ENCODE peak calls at places on chromosomes 6 and 20, in nine cellular contexts. One of them, this sample, is unnamed.

GRCh38 chr6:148952147-148953041 is 205.6 kb downstream of the UST start:
- DNase-seq in activated naive CD8-positive, alpha-beta T cell treated with anti-CD3 and anti-CD28 coated beads, Interleukin-2, amount 50 U/mL, for 24 hours: no peak
- DNase-seq in activated CD4-positive, alpha-beta T cell treated with anti-CD3 and anti-CD28 coated beads, Interleukin-2, amount 50 U/mL, for 24 hours: no peak
- DNase-seq in CD4-positive, alpha-beta memory T cell: no peak
- DNase-seq in small intestine: no peak
- DNase-seq in heart right ventricle: no peak
- DNase-seq in NCI-H2081: peak
- DNase-seq in thoracic aorta: no peak
- DNase-seq in T-helper 1 cell: no peak
- DNase-seq in this sample: no peak

GRCh38 chr6:21455071-21455470 is 138.5 kb upstream of the SOX4 start:
- DNase-seq in activated naive CD8-positive, alpha-beta T cell treated with anti-CD3 and anti-CD28 coated beads, Interleukin-2, amount 50 U/mL, for 24 hours: no peak
- DNase-seq in activated CD4-positive, alpha-beta T cell treated with anti-CD3 and anti-CD28 coated beads, Interleukin-2, amount 50 U/mL, for 24 hours: no peak
- DNase-seq in CD4-positive, alpha-beta memory T cell: no peak
- DNase-seq in small intestine: no peak
- DNase-seq in heart right ventricle: no peak
- DNase-seq in NCI-H2081: peak
- DNase-seq in thoracic aorta: no peak
- DNase-seq in T-helper 1 cell: no peak
- DNase-seq in this sample: peak

GRCh38 chr20:54025166-54025835 is 45.1 kb downstream of the BCAS1 start:
- DNase-seq in activated naive CD8-positive, alpha-beta T cell treated with anti-CD3 and anti-CD28 coated beads, Interleukin-2, amount 50 U/mL, for 24 hours: no peak
- DNase-seq in activated CD4-positive, alpha-beta T cell treated with anti-CD3 and anti-CD28 coated beads, Interleukin-2, amount 50 U/mL, for 24 hours: no peak
- DNase-seq in CD4-positive, alpha-beta memory T cell: no peak
- DNase-seq in small intestine: no peak
- DNase-seq in heart right ventricle: no peak
- DNase-seq in NCI-H2081: no peak
- DNase-seq in thoracic aorta: no peak
- DNase-seq in T-helper 1 cell: no peak
- DNase-seq in this sample: no peak

GRCh38 chr20:41165001-41165882 is 27.9 kb downstream of the PLCG1 start:
- DNase-seq in activated naive CD8-positive, alpha-beta T cell treated with anti-CD3 and anti-CD28 coated beads, Interleukin-2, amount 50 U/mL, for 24 hours: no peak
- DNase-seq in activated CD4-positive, alpha-beta T cell treated with anti-CD3 and anti-CD28 coated beads, Interleukin-2, amount 50 U/mL, for 24 hours: no peak
- DNase-seq in CD4-positive, alpha-beta memory T cell: no peak
- DNase-seq in small intestine: no peak
- DNase-seq in heart right ventricle: no peak
- DNase-seq in NCI-H2081: no peak
- DNase-seq in thoracic aorta: no peak
- DNase-seq in T-helper 1 cell: no peak
- DNase-seq in this sample: no peak

GRCh38 chr6:114288696-114289095 is 54.1 kb downstream of the HS3ST5 start:
- DNase-seq in activated naive CD8-positive, alpha-beta T cell treated with anti-CD3 and anti-CD28 coated beads, Interleukin-2, amount 50 U/mL, for 24 hours: no peak
- DNase-seq in activated CD4-positive, alpha-beta T cell treated with anti-CD3 and anti-CD28 coated beads, Interleukin-2, amount 50 U/mL, for 24 hours: no peak
- DNase-seq in CD4-positive, alpha-beta memory T cell: no peak
- DNase-seq in small intestine: no peak
- DNase-seq in heart right ventricle: no peak
- DNase-seq in NCI-H2081: no peak
- DNase-seq in thoracic aorta: no peak
- DNase-seq in T-helper 1 cell: no peak
- DNase-seq in this sample: no peak

GRCh38 chr6:34095741-34096140 is 50.1 kb downstream of the GRM4 start:
- DNase-seq in activated naive CD8-positive, alpha-beta T cell treated with anti-CD3 and anti-CD28 coated beads, Interleukin-2, amount 50 U/mL, for 24 hours: no peak
- DNase-seq in activated CD4-positive, alpha-beta T cell treated with anti-CD3 and anti-CD28 coated beads, Interleukin-2, amount 50 U/mL, for 24 hours: no peak
- DNase-seq in CD4-positive, alpha-beta memory T cell: no peak
- DNase-seq in small intestine: no peak
- DNase-seq in heart right ventricle: no peak
- DNase-seq in NCI-H2081: no peak
- DNase-seq in thoracic aorta: no peak
- DNase-seq in T-helper 1 cell: no peak
- DNase-seq in this sample: peak

GRCh38 chr6:6803180-6803978 is 214.9 kb downstream of the LY86 start:
- DNase-seq in activated naive CD8-positive, alpha-beta T cell treated with anti-CD3 and anti-CD28 coated beads, Interleukin-2, amount 50 U/mL, for 24 hours: no peak
- DNase-seq in activated CD4-positive, alpha-beta T cell treated with anti-CD3 and anti-CD28 coated beads, Interleukin-2, amount 50 U/mL, for 24 hours: no peak
- DNase-seq in CD4-positive, alpha-beta memory T cell: no peak
- DNase-seq in small intestine: peak
- DNase-seq in heart right ventricle: no peak
- DNase-seq in NCI-H2081: no peak
- DNase-seq in thoracic aorta: no peak
- DNase-seq in T-helper 1 cell: no peak
- DNase-seq in this sample: no peak

GRCh38 chr20:50689864-50690263 is 1.5 kb downstream of the RIPOR3 start:
- DNase-seq in activated naive CD8-positive, alpha-beta T cell treated with anti-CD3 and anti-CD28 coated beads, Interleukin-2, amount 50 U/mL, for 24 hours: no peak
- DNase-seq in activated CD4-positive, alpha-beta T cell treated with anti-CD3 and anti-CD28 coated beads, Interleukin-2, amount 50 U/mL, for 24 hours: no peak
- DNase-seq in CD4-positive, alpha-beta memory T cell: no peak
- DNase-seq in small intestine: peak
- DNase-seq in heart right ventricle: no peak
- DNase-seq in NCI-H2081: no peak
- DNase-seq in thoracic aorta: no peak
- DNase-seq in T-helper 1 cell: no peak
- DNase-seq in this sample: peak

GRCh38 chr6:134908906-134909516 is 40.9 kb downstream of the ALDH8A1 start:
- DNase-seq in activated naive CD8-positive, alpha-beta T cell treated with anti-CD3 and anti-CD28 coated beads, Interleukin-2, amount 50 U/mL, for 24 hours: no peak
- DNase-seq in activated CD4-positive, alpha-beta T cell treated with anti-CD3 and anti-CD28 coated beads, Interleukin-2, amount 50 U/mL, for 24 hours: no peak
- DNase-seq in CD4-positive, alpha-beta memory T cell: no peak
- DNase-seq in small intestine: no peak
- DNase-seq in heart right ventricle: peak
- DNase-seq in NCI-H2081: no peak
- DNase-seq in thoracic aorta: peak
- DNase-seq in T-helper 1 cell: no peak
- DNase-seq in this sample: no peak

GRCh38 chr20:22918286-22918983 is 116.7 kb upstream of the SSTR4 start:
- DNase-seq in activated naive CD8-positive, alpha-beta T cell treated with anti-CD3 and anti-CD28 coated beads, Interleukin-2, amount 50 U/mL, for 24 hours: no peak
- DNase-seq in activated CD4-positive, alpha-beta T cell treated with anti-CD3 and anti-CD28 coated beads, Interleukin-2, amount 50 U/mL, for 24 hours: no peak
- DNase-seq in CD4-positive, alpha-beta memory T cell: no peak
- DNase-seq in small intestine: no peak
- DNase-seq in heart right ventricle: no peak
- DNase-seq in NCI-H2081: peak
- DNase-seq in thoracic aorta: no peak
- DNase-seq in T-helper 1 cell: no peak
- DNase-seq in this sample: peak

GRCh38 chr6:155152211-155153076 is 111.4 kb upstream of the CLDN20 start:
- DNase-seq in activated naive CD8-positive, alpha-beta T cell treated with anti-CD3 and anti-CD28 coated beads, Interleukin-2, amount 50 U/mL, for 24 hours: no peak
- DNase-seq in activated CD4-positive, alpha-beta T cell treated with anti-CD3 and anti-CD28 coated beads, Interleukin-2, amount 50 U/mL, for 24 hours: no peak
- DNase-seq in CD4-positive, alpha-beta memory T cell: no peak
- DNase-seq in small intestine: no peak
- DNase-seq in heart right ventricle: no peak
- DNase-seq in NCI-H2081: no peak
- DNase-seq in thoracic aorta: no peak
- DNase-seq in T-helper 1 cell: no peak
- DNase-seq in this sample: no peak

GRCh38 chr20:52958206-52958605 is 14.0 kb upstream of the TSHZ2 start:
- DNase-seq in activated naive CD8-positive, alpha-beta T cell treated with anti-CD3 and anti-CD28 coated beads, Interleukin-2, amount 50 U/mL, for 24 hours: no peak
- DNase-seq in activated CD4-positive, alpha-beta T cell treated with anti-CD3 and anti-CD28 coated beads, Interleukin-2, amount 50 U/mL, for 24 hours: no peak
- DNase-seq in CD4-positive, alpha-beta memory T cell: no peak
- DNase-seq in small intestine: no peak
- DNase-seq in heart right ventricle: no peak
- DNase-seq in NCI-H2081: no peak
- DNase-seq in thoracic aorta: no peak
- DNase-seq in T-helper 1 cell: no peak
- DNase-seq in this sample: no peak

GRCh38 chr6:52416629-52417151 is 3.5 kb upstream of the EFHC1 start:
- DNase-seq in activated naive CD8-positive, alpha-beta T cell treated with anti-CD3 and anti-CD28 coated beads, Interleukin-2, amount 50 U/mL, for 24 hours: peak
- DNase-seq in activated CD4-positive, alpha-beta T cell treated with anti-CD3 and anti-CD28 coated beads, Interleukin-2, amount 50 U/mL, for 24 hours: no peak
- DNase-seq in CD4-positive, alpha-beta memory T cell: peak
- DNase-seq in small intestine: peak
- DNase-seq in heart right ventricle: no peak
- DNase-seq in NCI-H2081: peak
- DNase-seq in thoracic aorta: no peak
- DNase-seq in T-helper 1 cell: peak
- DNase-seq in this sample: peak

GRCh38 chr6:97449437-97449966 is 166.5 kb upstream of the MMS22L start:
- DNase-seq in activated naive CD8-positive, alpha-beta T cell treated with anti-CD3 and anti-CD28 coated beads, Interleukin-2, amount 50 U/mL, for 24 hours: no peak
- DNase-seq in activated CD4-positive, alpha-beta T cell treated with anti-CD3 and anti-CD28 coated beads, Interleukin-2, amount 50 U/mL, for 24 hours: no peak
- DNase-seq in CD4-positive, alpha-beta memory T cell: no peak
- DNase-seq in small intestine: no peak
- DNase-seq in heart right ventricle: no peak
- DNase-seq in NCI-H2081: no peak
- DNase-seq in thoracic aorta: no peak
- DNase-seq in T-helper 1 cell: no peak
- DNase-seq in this sample: no peak

GRCh38 chr6:22320750-22321149 is 23.9 kb upstream of the PRL start:
- DNase-seq in activated naive CD8-positive, alpha-beta T cell treated with anti-CD3 and anti-CD28 coated beads, Interleukin-2, amount 50 U/mL, for 24 hours: no peak
- DNase-seq in activated CD4-positive, alpha-beta T cell treated with anti-CD3 and anti-CD28 coated beads, Interleukin-2, amount 50 U/mL, for 24 hours: no peak
- DNase-seq in CD4-positive, alpha-beta memory T cell: no peak
- DNase-seq in small intestine: no peak
- DNase-seq in heart right ventricle: no peak
- DNase-seq in NCI-H2081: no peak
- DNase-seq in thoracic aorta: no peak
- DNase-seq in T-helper 1 cell: no peak
- DNase-seq in this sample: no peak

GRCh38 chr20:12201289-12201991 is 283.7 kb downstream of the BTBD3 start:
- DNase-seq in activated naive CD8-positive, alpha-beta T cell treated with anti-CD3 and anti-CD28 coated beads, Interleukin-2, amount 50 U/mL, for 24 hours: no peak
- DNase-seq in activated CD4-positive, alpha-beta T cell treated with anti-CD3 and anti-CD28 coated beads, Interleukin-2, amount 50 U/mL, for 24 hours: no peak
- DNase-seq in CD4-positive, alpha-beta memory T cell: no peak
- DNase-seq in small intestine: no peak
- DNase-seq in heart right ventricle: no peak
- DNase-seq in NCI-H2081: no peak
- DNase-seq in thoracic aorta: no peak
- DNase-seq in T-helper 1 cell: no peak
- DNase-seq in this sample: no peak

GRCh38 chr20:24770628-24771556 is 178.2 kb upstream of the CST7 start:
- DNase-seq in activated naive CD8-positive, alpha-beta T cell treated with anti-CD3 and anti-CD28 coated beads, Interleukin-2, amount 50 U/mL, for 24 hours: no peak
- DNase-seq in activated CD4-positive, alpha-beta T cell treated with anti-CD3 and anti-CD28 coated beads, Interleukin-2, amount 50 U/mL, for 24 hours: no peak
- DNase-seq in CD4-positive, alpha-beta memory T cell: no peak
- DNase-seq in small intestine: no peak
- DNase-seq in heart right ventricle: no peak
- DNase-seq in NCI-H2081: no peak
- DNase-seq in thoracic aorta: no peak
- DNase-seq in T-helper 1 cell: no peak
- DNase-seq in this sample: no peak

GRCh38 chr6:53168516-53169257 is 20.0 kb upstream of the GCM1 start:
- DNase-seq in activated naive CD8-positive, alpha-beta T cell treated with anti-CD3 and anti-CD28 coated beads, Interleukin-2, amount 50 U/mL, for 24 hours: no peak
- DNase-seq in activated CD4-positive, alpha-beta T cell treated with anti-CD3 and anti-CD28 coated beads, Interleukin-2, amount 50 U/mL, for 24 hours: no peak
- DNase-seq in CD4-positive, alpha-beta memory T cell: no peak
- DNase-seq in small intestine: no peak
- DNase-seq in heart right ventricle: no peak
- DNase-seq in NCI-H2081: no peak
- DNase-seq in thoracic aorta: no peak
- DNase-seq in T-helper 1 cell: no peak
- DNase-seq in this sample: no peak

GRCh38 chr6:104630955-104631354 is 228.8 kb downstream of the HACE1 start:
- DNase-seq in activated naive CD8-positive, alpha-beta T cell treated with anti-CD3 and anti-CD28 coated beads, Interleukin-2, amount 50 U/mL, for 24 hours: no peak
- DNase-seq in activated CD4-positive, alpha-beta T cell treated with anti-CD3 and anti-CD28 coated beads, Interleukin-2, amount 50 U/mL, for 24 hours: no peak
- DNase-seq in CD4-positive, alpha-beta memory T cell: no peak
- DNase-seq in small intestine: no peak
- DNase-seq in heart right ventricle: no peak
- DNase-seq in NCI-H2081: no peak
- DNase-seq in thoracic aorta: no peak
- DNase-seq in T-helper 1 cell: no peak
- DNase-seq in this sample: no peak

GRCh38 chr20:49859807-49860206 is 47.2 kb downstream of the SLC9A8 start:
- DNase-seq in activated naive CD8-positive, alpha-beta T cell treated with anti-CD3 and anti-CD28 coated beads, Interleukin-2, amount 50 U/mL, for 24 hours: no peak
- DNase-seq in activated CD4-positive, alpha-beta T cell treated with anti-CD3 and anti-CD28 coated beads, Interleukin-2, amount 50 U/mL, for 24 hours: no peak
- DNase-seq in CD4-positive, alpha-beta memory T cell: no peak
- DNase-seq in small intestine: no peak
- DNase-seq in heart right ventricle: no peak
- DNase-seq in NCI-H2081: no peak
- DNase-seq in thoracic aorta: no peak
- DNase-seq in T-helper 1 cell: no peak
- DNase-seq in this sample: no peak

GRCh38 chr20:33947709-33948295 is 45.9 kb upstream of the RALY start:
- DNase-seq in activated naive CD8-positive, alpha-beta T cell treated with anti-CD3 and anti-CD28 coated beads, Interleukin-2, amount 50 U/mL, for 24 hours: peak
- DNase-seq in activated CD4-positive, alpha-beta T cell treated with anti-CD3 and anti-CD28 coated beads, Interleukin-2, amount 50 U/mL, for 24 hours: no peak
- DNase-seq in CD4-positive, alpha-beta memory T cell: peak
- DNase-seq in small intestine: peak
- DNase-seq in heart right ventricle: no peak
- DNase-seq in NCI-H2081: peak
- DNase-seq in thoracic aorta: no peak
- DNase-seq in T-helper 1 cell: peak
- DNase-seq in this sample: no peak

GRCh38 chr6:142011775-142012174 is 121.0 kb upstream of the GJE1 start:
- DNase-seq in activated naive CD8-positive, alpha-beta T cell treated with anti-CD3 and anti-CD28 coated beads, Interleukin-2, amount 50 U/mL, for 24 hours: no peak
- DNase-seq in activated CD4-positive, alpha-beta T cell treated with anti-CD3 and anti-CD28 coated beads, Interleukin-2, amount 50 U/mL, for 24 hours: no peak
- DNase-seq in CD4-positive, alpha-beta memory T cell: no peak
- DNase-seq in small intestine: no peak
- DNase-seq in heart right ventricle: no peak
- DNase-seq in NCI-H2081: no peak
- DNase-seq in thoracic aorta: no peak
- DNase-seq in T-helper 1 cell: no peak
- DNase-seq in this sample: no peak

GRCh38 chr6:63888416-63888815 is 252.8 kb downstream of the PHF3 start:
- DNase-seq in activated naive CD8-positive, alpha-beta T cell treated with anti-CD3 and anti-CD28 coated beads, Interleukin-2, amount 50 U/mL, for 24 hours: no peak
- DNase-seq in activated CD4-positive, alpha-beta T cell treated with anti-CD3 and anti-CD28 coated beads, Interleukin-2, amount 50 U/mL, for 24 hours: no peak
- DNase-seq in CD4-positive, alpha-beta memory T cell: no peak
- DNase-seq in small intestine: no peak
- DNase-seq in heart right ventricle: no peak
- DNase-seq in NCI-H2081: no peak
- DNase-seq in thoracic aorta: no peak
- DNase-seq in T-helper 1 cell: no peak
- DNase-seq in this sample: no peak

GRCh38 chr20:32965115-32965514 is 39.1 kb downstream of the SUN5 start:
- DNase-seq in activated naive CD8-positive, alpha-beta T cell treated with anti-CD3 and anti-CD28 coated beads, Interleukin-2, amount 50 U/mL, for 24 hours: no peak
- DNase-seq in activated CD4-positive, alpha-beta T cell treated with anti-CD3 and anti-CD28 coated beads, Interleukin-2, amount 50 U/mL, for 24 hours: no peak
- DNase-seq in CD4-positive, alpha-beta memory T cell: no peak
- DNase-seq in small intestine: no peak
- DNase-seq in heart right ventricle: no peak
- DNase-seq in NCI-H2081: no peak
- DNase-seq in thoracic aorta: no peak
- DNase-seq in T-helper 1 cell: no peak
- DNase-seq in this sample: no peak

GRCh38 chr6:169292340-169293124 is 38.9 kb upstream of the THBS2 start:
- DNase-seq in activated naive CD8-positive, alpha-beta T cell treated with anti-CD3 and anti-CD28 coated beads, Interleukin-2, amount 50 U/mL, for 24 hours: no peak
- DNase-seq in activated CD4-positive, alpha-beta T cell treated with anti-CD3 and anti-CD28 coated beads, Interleukin-2, amount 50 U/mL, for 24 hours: no peak
- DNase-seq in CD4-positive, alpha-beta memory T cell: no peak
- DNase-seq in small intestine: no peak
- DNase-seq in heart right ventricle: no peak
- DNase-seq in NCI-H2081: no peak
- DNase-seq in thoracic aorta: no peak
- DNase-seq in T-helper 1 cell: no peak
- DNase-seq in this sample: peak

GRCh38 chr6:136403166-136403980 is 113.7 kb upstream of the BCLAF1 start:
- DNase-seq in activated naive CD8-positive, alpha-beta T cell treated with anti-CD3 and anti-CD28 coated beads, Interleukin-2, amount 50 U/mL, for 24 hours: no peak
- DNase-seq in activated CD4-positive, alpha-beta T cell treated with anti-CD3 and anti-CD28 coated beads, Interleukin-2, amount 50 U/mL, for 24 hours: no peak
- DNase-seq in CD4-positive, alpha-beta memory T cell: no peak
- DNase-seq in small intestine: no peak
- DNase-seq in heart right ventricle: no peak
- DNase-seq in NCI-H2081: no peak
- DNase-seq in thoracic aorta: no peak
- DNase-seq in T-helper 1 cell: no peak
- DNase-seq in this sample: no peak

GRCh38 chr6:163291622-163292021 is 122.9 kb upstream of the QKI start:
- DNase-seq in activated naive CD8-positive, alpha-beta T cell treated with anti-CD3 and anti-CD28 coated beads, Interleukin-2, amount 50 U/mL, for 24 hours: no peak
- DNase-seq in activated CD4-positive, alpha-beta T cell treated with anti-CD3 and anti-CD28 coated beads, Interleukin-2, amount 50 U/mL, for 24 hours: no peak
- DNase-seq in CD4-positive, alpha-beta memory T cell: no peak
- DNase-seq in small intestine: no peak
- DNase-seq in heart right ventricle: no peak
- DNase-seq in NCI-H2081: no peak
- DNase-seq in thoracic aorta: no peak
- DNase-seq in T-helper 1 cell: no peak
- DNase-seq in this sample: no peak

GRCh38 chr6:166477647-166478365 is 95.1 kb upstream of the MPC1 start:
- DNase-seq in activated naive CD8-positive, alpha-beta T cell treated with anti-CD3 and anti-CD28 coated beads, Interleukin-2, amount 50 U/mL, for 24 hours: no peak
- DNase-seq in activated CD4-positive, alpha-beta T cell treated with anti-CD3 and anti-CD28 coated beads, Interleukin-2, amount 50 U/mL, for 24 hours: no peak
- DNase-seq in CD4-positive, alpha-beta memory T cell: no peak
- DNase-seq in small intestine: no peak
- DNase-seq in heart right ventricle: no peak
- DNase-seq in NCI-H2081: no peak
- DNase-seq in thoracic aorta: no peak
- DNase-seq in T-helper 1 cell: no peak
- DNase-seq in this sample: no peak

GRCh38 chr6:125868996-125869395 is 78.2 kb downstream of the NCOA7 start:
- DNase-seq in activated naive CD8-positive, alpha-beta T cell treated with anti-CD3 and anti-CD28 coated beads, Interleukin-2, amount 50 U/mL, for 24 hours: no peak
- DNase-seq in activated CD4-positive, alpha-beta T cell treated with anti-CD3 and anti-CD28 coated beads, Interleukin-2, amount 50 U/mL, for 24 hours: no peak
- DNase-seq in CD4-positive, alpha-beta memory T cell: no peak
- DNase-seq in small intestine: no peak
- DNase-seq in heart right ventricle: peak
- DNase-seq in NCI-H2081: no peak
- DNase-seq in thoracic aorta: no peak
- DNase-seq in T-helper 1 cell: no peak
- DNase-seq in this sample: no peak

GRCh38 chr6:12136905-12137304 is 124.8 kb downstream of the HIVEP1 start:
- DNase-seq in activated naive CD8-positive, alpha-beta T cell treated with anti-CD3 and anti-CD28 coated beads, Interleukin-2, amount 50 U/mL, for 24 hours: no peak
- DNase-seq in activated CD4-positive, alpha-beta T cell treated with anti-CD3 and anti-CD28 coated beads, Interleukin-2, amount 50 U/mL, for 24 hours: no peak
- DNase-seq in CD4-positive, alpha-beta memory T cell: no peak
- DNase-seq in small intestine: no peak
- DNase-seq in heart right ventricle: no peak
- DNase-seq in NCI-H2081: no peak
- DNase-seq in thoracic aorta: no peak
- DNase-seq in T-helper 1 cell: no peak
- DNase-seq in this sample: no peak

GRCh38 chr20:35252037-35252461 is 25.6 kb downstream of the MMP24 start:
- DNase-seq in activated naive CD8-positive, alpha-beta T cell treated with anti-CD3 and anti-CD28 coated beads, Interleukin-2, amount 50 U/mL, for 24 hours: no peak
- DNase-seq in activated CD4-positive, alpha-beta T cell treated with anti-CD3 and anti-CD28 coated beads, Interleukin-2, amount 50 U/mL, for 24 hours: no peak
- DNase-seq in CD4-positive, alpha-beta memory T cell: peak
- DNase-seq in small intestine: peak
- DNase-seq in heart right ventricle: no peak
- DNase-seq in NCI-H2081: no peak
- DNase-seq in thoracic aorta: no peak
- DNase-seq in T-helper 1 cell: no peak
- DNase-seq in this sample: no peak

This sample was measured in NCI-H345.